ENCODE peak calls at places on chromosomes 6 and 20, in eight cellular contexts. One of them, this sample, is unnamed.

GRCh38 chr20:651713-652610 is 1.0 kb downstream of the SRXN1 start:
- DNase-seq in vagina: no peak
- DNase-seq in PC-3: peak
- DNase-seq in bronchial epithelial cell: no peak
- DNase-seq in upper lobe of right lung: no peak
- DNase-seq in tibial nerve: no peak
- DNase-seq in lower leg skin: no peak
- DNase-seq in A549: peak
- DNase-seq in this sample: no peak

GRCh38 chr20:62837790-62838458 is 21.1 kb downstream of the COL9A3 start:
- DNase-seq in upper lobe of right lung: peak
- DNase-seq in bronchial epithelial cell: no peak
- DNase-seq in tibial nerve: peak
- DNase-seq in vagina: no peak
- DNase-seq in lower leg skin: peak
- DNase-seq in PC-3: no peak
- DNase-seq in A549: no peak
- DNase-seq in this sample: no peak

GRCh38 chr20:18679020-18679419 is 91.2 kb downstream of the DTD1 start:
- DNase-seq in bronchial epithelial cell: no peak
- DNase-seq in vagina: no peak
- DNase-seq in tibial nerve: no peak
- DNase-seq in upper lobe of right lung: no peak
- DNase-seq in lower leg skin: no peak
- DNase-seq in A549: peak
- DNase-seq in PC-3: no peak
- DNase-seq in this sample: no peak

GRCh38 chr6:27847706-27848105 is 64.5 kb downstream of the OR2B2 start:
- DNase-seq in A549: no peak
- DNase-seq in upper lobe of right lung: no peak
- DNase-seq in tibial nerve: no peak
- DNase-seq in PC-3: peak
- DNase-seq in bronchial epithelial cell: peak
- DNase-seq in vagina: no peak
- DNase-seq in lower leg skin: no peak
- DNase-seq in this sample: no peak

GRCh38 chr6:122459240-122459639 is 12.4 kb downstream of the SERINC1 start:
- DNase-seq in PC-3: peak
- DNase-seq in lower leg skin: no peak
- DNase-seq in vagina: no peak
- DNase-seq in tibial nerve: no peak
- DNase-seq in A549: no peak
- DNase-seq in upper lobe of right lung: no peak
- DNase-seq in bronchial epithelial cell: peak
- DNase-seq in this sample: no peak

GRCh38 chr6:41618598-41618997 is 19.7 kb upstream of the MDFI start:
- DNase-seq in upper lobe of right lung: peak
- DNase-seq in A549: no peak
- DNase-seq in bronchial epithelial cell: no peak
- DNase-seq in lower leg skin: no peak
- DNase-seq in vagina: no peak
- DNase-seq in tibial nerve: no peak
- DNase-seq in PC-3: no peak
- DNase-seq in this sample: no peak

GRCh38 chr6:79946773-79947190 is 571 bp downstream of the ELOVL4 start:
- DNase-seq in PC-3: peak
- DNase-seq in upper lobe of right lung: no peak
- DNase-seq in A549: peak
- DNase-seq in vagina: no peak
- DNase-seq in tibial nerve: no peak
- DNase-seq in bronchial epithelial cell: peak
- DNase-seq in lower leg skin: no peak
- DNase-seq in this sample: peak

GRCh38 chr6:53043626-53044025 is 21.6 kb upstream of the FBXO9 start:
- DNase-seq in lower leg skin: no peak
- DNase-seq in upper lobe of right lung: no peak
- DNase-seq in vagina: no peak
- DNase-seq in PC-3: peak
- DNase-seq in A549: no peak
- DNase-seq in tibial nerve: no peak
- DNase-seq in bronchial epithelial cell: no peak
- DNase-seq in this sample: no peak

GRCh38 chr20:48986899-48987298 is 59.2 kb upstream of the CSE1L start:
- DNase-seq in upper lobe of right lung: no peak
- DNase-seq in lower leg skin: no peak
- DNase-seq in tibial nerve: no peak
- DNase-seq in PC-3: peak
- DNase-seq in bronchial epithelial cell: no peak
- DNase-seq in vagina: no peak
- DNase-seq in A549: peak
- DNase-seq in this sample: no peak
- TF ChIP-seq CTCF in upper lobe of right lung: peak
- TF ChIP-seq CTCF in lower leg skin: no peak
- TF ChIP-seq CTCF in tibial nerve: no peak
- TF ChIP-seq CTCF in PC-3: peak
- TF ChIP-seq CTCF in bronchial epithelial cell: peak
- TF ChIP-seq CTCF in vagina: no peak
- TF ChIP-seq CTCF in A549: peak
- TF ChIP-seq CTCF in this sample: no peak

DNA sequence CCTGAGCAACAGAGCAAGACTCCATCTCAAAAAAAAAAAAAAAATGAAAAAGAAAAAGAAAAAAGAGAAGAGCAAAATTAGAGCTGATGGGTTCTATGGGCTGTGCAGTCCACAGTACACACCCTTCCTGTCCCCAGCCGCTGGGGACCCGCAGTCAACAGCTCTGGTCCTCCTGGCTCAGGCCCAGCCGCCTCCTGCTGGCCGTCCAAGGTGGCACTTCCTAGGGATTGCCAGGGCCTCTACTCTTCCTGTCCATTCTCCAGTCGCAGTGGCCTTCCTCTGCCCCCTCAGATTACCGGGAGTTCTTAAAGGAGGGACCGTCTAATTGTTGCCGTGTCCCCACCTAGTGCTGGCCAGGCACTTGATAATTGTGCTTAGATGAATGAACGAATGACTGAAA is 41.7 kb downstream of the TMEM242 start:
- DNase-seq in tibial nerve: no peak
- DNase-seq in PC-3: peak
- DNase-seq in lower leg skin: no peak
- DNase-seq in vagina: no peak
- DNase-seq in bronchial epithelial cell: no peak
- DNase-seq in upper lobe of right lung: peak
- DNase-seq in A549: peak
- DNase-seq in this sample: no peak
- TF ChIP-seq CTCF in tibial nerve: no peak
- TF ChIP-seq CTCF in PC-3: peak
- TF ChIP-seq CTCF in lower leg skin: no peak
- TF ChIP-seq CTCF in vagina: no peak
- TF ChIP-seq CTCF in bronchial epithelial cell: peak
- TF ChIP-seq CTCF in upper lobe of right lung: peak
- TF ChIP-seq CTCF in A549: no peak
- TF ChIP-seq CTCF in this sample: no peak

DNA sequence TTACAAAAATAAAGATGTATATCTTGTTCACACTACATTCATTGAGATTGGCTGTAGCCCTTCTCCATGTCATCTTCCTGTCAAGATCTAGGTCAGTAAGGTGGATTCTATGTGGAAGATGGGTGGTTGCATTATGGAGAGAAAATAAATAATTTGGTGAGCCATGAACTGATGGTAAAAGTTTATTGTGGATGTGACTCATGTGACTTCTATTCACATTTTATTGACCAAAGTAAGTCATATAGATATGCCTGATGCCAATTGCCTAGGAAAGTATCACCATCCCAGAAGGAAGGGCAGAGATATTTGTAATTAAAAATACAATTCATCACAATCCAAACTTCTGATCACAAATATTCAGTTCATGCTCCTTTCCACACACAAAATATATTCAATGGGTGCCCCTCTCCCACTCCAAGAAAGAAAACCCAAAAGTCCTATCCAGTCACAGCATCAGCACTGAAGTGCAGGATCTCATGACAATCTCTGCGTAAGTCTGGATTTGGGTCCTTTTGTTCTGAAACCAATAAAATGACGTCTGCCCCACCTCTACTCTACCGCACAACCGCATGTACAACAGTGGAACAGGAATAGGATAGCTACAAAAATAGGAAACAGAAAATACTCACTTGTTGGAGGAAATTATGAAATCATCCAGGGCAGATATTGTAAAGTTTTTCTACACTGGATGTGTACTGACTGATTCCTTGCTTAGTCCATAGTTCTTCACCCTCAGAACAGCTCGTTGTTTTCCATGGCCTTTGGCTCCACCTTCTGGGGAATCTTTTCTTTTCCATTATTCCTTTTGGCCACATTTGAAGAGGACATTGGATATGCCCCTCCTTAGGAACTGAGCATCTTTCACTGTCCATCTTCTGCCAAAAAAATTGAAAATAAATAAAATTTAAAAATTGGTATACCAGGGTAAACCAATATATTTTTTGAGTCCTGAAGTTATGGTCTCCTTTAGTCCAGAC is 16.1 kb upstream of the SLC17A3 start:
- DNase-seq in A549: peak
- DNase-seq in PC-3: peak
- DNase-seq in vagina: no peak
- DNase-seq in lower leg skin: no peak
- DNase-seq in tibial nerve: peak
- DNase-seq in upper lobe of right lung: no peak
- DNase-seq in bronchial epithelial cell: peak
- DNase-seq in this sample: no peak
- TF ChIP-seq CTCF in A549: peak
- TF ChIP-seq CTCF in PC-3: peak
- TF ChIP-seq CTCF in vagina: no peak
- TF ChIP-seq CTCF in lower leg skin: no peak
- TF ChIP-seq CTCF in tibial nerve: peak
- TF ChIP-seq CTCF in upper lobe of right lung: peak
- TF ChIP-seq CTCF in bronchial epithelial cell: peak
- TF ChIP-seq CTCF in this sample: peak

GRCh38 chr20:36666181-36666740 is 20.3 kb upstream of the SLA2 start:
- DNase-seq in A549: peak
- DNase-seq in vagina: no peak
- DNase-seq in tibial nerve: no peak
- DNase-seq in bronchial epithelial cell: peak
- DNase-seq in lower leg skin: no peak
- DNase-seq in upper lobe of right lung: no peak
- DNase-seq in PC-3: peak
- DNase-seq in this sample: no peak
- TF ChIP-seq CTCF in A549: peak
- TF ChIP-seq CTCF in vagina: no peak
- TF ChIP-seq CTCF in tibial nerve: no peak
- TF ChIP-seq CTCF in bronchial epithelial cell: peak
- TF ChIP-seq CTCF in lower leg skin: no peak
- TF ChIP-seq CTCF in upper lobe of right lung: peak
- TF ChIP-seq CTCF in PC-3: no peak
- TF ChIP-seq CTCF in this sample: no peak

DNA sequence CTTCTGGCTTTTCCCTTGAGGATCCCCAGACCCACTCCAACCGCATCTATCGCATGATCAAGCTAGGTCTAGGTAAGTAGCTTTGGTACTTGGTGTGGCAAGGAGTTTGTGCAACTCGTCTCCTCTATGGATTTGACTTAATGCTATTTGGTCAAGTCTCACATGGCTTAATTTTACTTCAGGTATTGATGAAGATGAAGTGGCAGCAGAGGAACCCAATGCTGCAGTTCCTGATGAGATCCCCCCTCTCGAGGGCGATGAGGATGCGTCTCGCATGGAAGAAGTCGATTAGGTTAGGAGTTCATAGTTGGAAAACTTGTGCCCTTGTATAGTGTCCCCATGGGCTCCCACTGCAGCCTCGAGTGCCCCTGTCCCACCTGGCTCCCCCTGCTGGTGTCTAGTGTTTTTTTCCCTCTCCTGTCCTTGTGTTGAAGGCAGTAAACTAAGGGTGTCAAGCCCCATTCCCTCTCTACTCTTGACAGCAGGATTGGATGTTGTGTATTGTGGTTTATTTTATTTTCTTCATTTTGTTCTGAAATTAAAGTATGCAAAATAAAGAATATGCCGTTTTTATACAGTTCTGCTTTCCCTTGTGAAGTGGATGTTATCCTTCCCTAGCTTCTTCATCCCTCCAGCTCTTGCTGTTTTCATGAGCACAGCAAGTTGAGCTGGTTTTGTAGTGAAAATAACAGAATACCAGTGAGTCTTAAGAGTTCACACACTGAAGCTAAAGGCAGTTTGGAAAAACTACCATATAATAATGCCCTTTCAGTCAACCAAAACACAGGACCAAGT is 3.8 kb downstream of the SLC35B2 start:
- DNase-seq in bronchial epithelial cell: no peak
- DNase-seq in A549: peak
- DNase-seq in PC-3: peak
- DNase-seq in vagina: no peak
- DNase-seq in upper lobe of right lung: no peak
- DNase-seq in tibial nerve: no peak
- DNase-seq in lower leg skin: no peak
- DNase-seq in this sample: no peak
- TF ChIP-seq CTCF in bronchial epithelial cell: peak
- TF ChIP-seq CTCF in A549: peak
- TF ChIP-seq CTCF in PC-3: peak
- TF ChIP-seq CTCF in vagina: no peak
- TF ChIP-seq CTCF in upper lobe of right lung: peak
- TF ChIP-seq CTCF in tibial nerve: no peak
- TF ChIP-seq CTCF in lower leg skin: no peak
- TF ChIP-seq CTCF in this sample: peak

GRCh38 chr6:162249907-162250642 is 477.5 kb downstream of the PRKN start:
- DNase-seq in vagina: no peak
- DNase-seq in upper lobe of right lung: no peak
- DNase-seq in PC-3: no peak
- DNase-seq in A549: no peak
- DNase-seq in bronchial epithelial cell: no peak
- DNase-seq in lower leg skin: no peak
- DNase-seq in tibial nerve: no peak
- DNase-seq in this sample: no peak

GRCh38 chr6:162245831-162246230 is 481.7 kb downstream of the PRKN start:
- DNase-seq in bronchial epithelial cell: no peak
- DNase-seq in upper lobe of right lung: no peak
- DNase-seq in vagina: no peak
- DNase-seq in tibial nerve: no peak
- DNase-seq in lower leg skin: no peak
- DNase-seq in A549: peak
- DNase-seq in PC-3: no peak
- DNase-seq in this sample: no peak

DNA sequence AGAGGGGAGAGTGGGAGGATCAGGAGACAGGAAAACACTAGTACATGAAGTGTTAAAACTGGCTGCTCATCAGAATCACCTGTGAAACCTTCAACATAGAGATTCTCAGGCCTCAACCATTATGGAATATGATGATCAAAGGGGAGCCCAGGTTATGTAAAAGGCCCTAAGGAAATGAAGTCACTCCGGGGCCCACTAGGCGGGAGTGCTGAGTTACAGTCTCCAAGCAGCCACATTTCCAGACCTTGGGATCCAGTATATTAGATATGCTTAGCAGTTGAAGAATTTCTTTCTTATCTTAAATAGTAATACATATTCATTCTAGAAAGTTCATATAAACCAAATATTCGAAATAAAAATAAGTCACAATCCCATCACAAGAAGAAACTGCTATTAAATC is 476.3 kb downstream of the PRKN start:
- DNase-seq in A549: peak
- DNase-seq in upper lobe of right lung: no peak
- DNase-seq in lower leg skin: no peak
- DNase-seq in bronchial epithelial cell: no peak
- DNase-seq in tibial nerve: no peak
- DNase-seq in vagina: no peak
- DNase-seq in PC-3: no peak
- DNase-seq in this sample: no peak
- TF ChIP-seq CTCF in A549: no peak
- TF ChIP-seq CTCF in upper lobe of right lung: no peak
- TF ChIP-seq CTCF in lower leg skin: no peak
- TF ChIP-seq CTCF in bronchial epithelial cell: no peak
- TF ChIP-seq CTCF in tibial nerve: no peak
- TF ChIP-seq CTCF in vagina: no peak
- TF ChIP-seq CTCF in PC-3: peak
- TF ChIP-seq CTCF in this sample: no peak

GRCh38 chr20:35297153-35297552 is 4.9 kb upstream of the FAM83C start:
- DNase-seq in PC-3: peak
- DNase-seq in upper lobe of right lung: no peak
- DNase-seq in vagina: no peak
- DNase-seq in tibial nerve: no peak
- DNase-seq in lower leg skin: no peak
- DNase-seq in A549: peak
- DNase-seq in bronchial epithelial cell: no peak
- DNase-seq in this sample: no peak
- TF ChIP-seq CTCF in PC-3: peak
- TF ChIP-seq CTCF in upper lobe of right lung: no peak
- TF ChIP-seq CTCF in vagina: no peak
- TF ChIP-seq CTCF in tibial nerve: no peak
- TF ChIP-seq CTCF in lower leg skin: no peak
- TF ChIP-seq CTCF in A549: no peak
- TF ChIP-seq CTCF in bronchial epithelial cell: no peak
- TF ChIP-seq CTCF in this sample: no peak

This sample was measured in mesothelial cell of epicardium.